ENCODE peak calls at places on chromosomes 7 and 10, in four cellular contexts. One of them, this sample, is unnamed.

GRCh38 chr7:127751062-127751722 is 99.2 kb downstream of the SND1 start:
- DNase-seq in substantia nigra: no peak
- DNase-seq in CD4-positive, alpha-beta memory T cell: no peak
- DNase-seq in heart right ventricle: no peak
- DNase-seq in this sample: no peak

GRCh38 chr7:151864561-151864960 is 12.4 kb downstream of the PRKAG2 start:
- DNase-seq in heart right ventricle: no peak
- DNase-seq in CD4-positive, alpha-beta memory T cell: no peak
- DNase-seq in substantia nigra: no peak
- DNase-seq in this sample: no peak

GRCh38 chr7:116652793-116653192 is 19.2 kb upstream of the MET start:
- DNase-seq in CD4-positive, alpha-beta memory T cell: no peak
- DNase-seq in substantia nigra: no peak
- DNase-seq in heart right ventricle: no peak
- DNase-seq in this sample: no peak

GRCh38 chr7:101362334-101363195 is at the start of gene COL26A1:
- DNase-seq in substantia nigra: no peak
- DNase-seq in heart right ventricle: peak; percentile 10
- DNase-seq in CD4-positive, alpha-beta memory T cell: no peak
- DNase-seq in this sample: no peak

GRCh38 chr7:20330176-20330796 is 414 bp upstream of the ITGB8 start:
- DNase-seq in substantia nigra: peak; percentile 86
- DNase-seq in heart right ventricle: peak; percentile 74
- DNase-seq in CD4-positive, alpha-beta memory T cell: no peak
- DNase-seq in this sample: peak; percentile 93

GRCh38 chr7:108592633-108593277 is 23.1 kb downstream of the DNAJB9 start:
- DNase-seq in substantia nigra: no peak
- DNase-seq in CD4-positive, alpha-beta memory T cell: no peak
- DNase-seq in heart right ventricle: no peak
- DNase-seq in this sample: no peak

GRCh38 chr7:42105541-42106349 is 131.3 kb downstream of the GLI3 start:
- DNase-seq in substantia nigra: no peak
- DNase-seq in heart right ventricle: no peak
- DNase-seq in CD4-positive, alpha-beta memory T cell: no peak
- DNase-seq in this sample: no peak

GRCh38 chr10:3261921-3262320 is 89.3 kb upstream of the PITRM1 start:
- DNase-seq in substantia nigra: no peak
- DNase-seq in CD4-positive, alpha-beta memory T cell: no peak
- DNase-seq in heart right ventricle: no peak
- DNase-seq in this sample: no peak

GRCh38 chr10:33229252-33229943 is 105.1 kb downstream of the NRP1 start:
- DNase-seq in CD4-positive, alpha-beta memory T cell: no peak
- DNase-seq in substantia nigra: no peak
- DNase-seq in heart right ventricle: no peak
- DNase-seq in this sample: no peak

GRCh38 chr7:134787720-134788119 is 8.3 kb downstream of the CALD1 start:
- DNase-seq in CD4-positive, alpha-beta memory T cell: no peak
- DNase-seq in heart right ventricle: no peak
- DNase-seq in substantia nigra: no peak
- DNase-seq in this sample: no peak

GRCh38 chr7:5229451-5230271 is 39.6 kb downstream of the WIPI2 start:
- DNase-seq in CD4-positive, alpha-beta memory T cell: no peak
- DNase-seq in substantia nigra: no peak
- DNase-seq in heart right ventricle: no peak
- DNase-seq in this sample: no peak
- H3K27ac ChIP-seq in CD4-positive, alpha-beta memory T cell: no peak overlapping the region
- H3K27ac ChIP-seq in substantia nigra: no peak overlapping the region
- H3K27ac ChIP-seq in heart right ventricle: no peak overlapping the region
- H3K27ac ChIP-seq in this sample: peak overlapping the region; percentile 63

GRCh38 chr7:28178537-28178936 is 2.1 kb downstream of the JAZF1 start:
- DNase-seq in heart right ventricle: no peak
- DNase-seq in substantia nigra: no peak
- DNase-seq in CD4-positive, alpha-beta memory T cell: no peak
- DNase-seq in this sample: no peak

GRCh38 chr7:28179081-28180030 is 1.2 kb downstream of the JAZF1 start:
- DNase-seq in heart right ventricle: peak; percentile 79
- DNase-seq in CD4-positive, alpha-beta memory T cell: peak; percentile 72
- DNase-seq in substantia nigra: peak; percentile 27
- DNase-seq in this sample: peak; percentile 74

GRCh38 chr7:28180031-28180363 is 598 bp downstream of the JAZF1 start:
- DNase-seq in substantia nigra: no peak
- DNase-seq in CD4-positive, alpha-beta memory T cell: no peak
- DNase-seq in heart right ventricle: no peak
- DNase-seq in this sample: no peak

GRCh38 chr7:28181921-28182517 is 1.4 kb upstream of the JAZF1 start:
- DNase-seq in CD4-positive, alpha-beta memory T cell: no peak
- DNase-seq in heart right ventricle: no peak
- DNase-seq in substantia nigra: no peak
- DNase-seq in this sample: peak; percentile 20

GRCh38 chr7:28180364-28181147 is at the start of gene JAZF1:
- DNase-seq in substantia nigra: peak; percentile 36
- DNase-seq in CD4-positive, alpha-beta memory T cell: peak; percentile 76
- DNase-seq in heart right ventricle: peak; percentile 75
- DNase-seq in this sample: peak; percentile 70
- H3K27ac ChIP-seq in substantia nigra: peak within 1 kb of the TSS; percentile 82
- H3K27ac ChIP-seq in CD4-positive, alpha-beta memory T cell: peak within 1 kb of the TSS; percentile 24
- H3K27ac ChIP-seq in heart right ventricle: peak within 1 kb of the TSS; percentile 86
- H3K27ac ChIP-seq in this sample: peak within 1 kb of the TSS; percentile 75

DNA sequence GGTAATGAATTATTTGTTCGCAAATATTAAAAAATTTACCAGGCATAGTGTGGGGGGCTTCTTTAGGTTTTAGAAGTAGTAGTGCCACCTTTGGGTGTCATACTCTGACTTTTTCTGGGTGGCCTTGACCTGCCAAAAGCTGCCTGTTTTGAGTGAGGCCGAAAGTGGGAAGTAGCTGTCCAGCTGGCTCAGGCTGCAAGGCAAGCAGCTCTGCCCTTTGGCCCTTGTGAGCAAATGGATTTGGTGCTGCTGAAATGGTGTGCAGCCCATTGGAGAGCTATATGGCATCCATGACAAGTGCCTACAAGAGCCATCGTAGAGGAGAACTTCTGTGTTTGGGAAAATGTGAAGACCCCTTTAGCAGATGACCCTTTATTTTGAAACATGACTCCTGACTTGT is 20.2 kb upstream of the ICA1 start:
- DNase-seq in substantia nigra: no peak
- DNase-seq in CD4-positive, alpha-beta memory T cell: no peak
- DNase-seq in heart right ventricle: no peak
- DNase-seq in this sample: no peak
- H3K27ac ChIP-seq in substantia nigra: no peak overlapping the region
- H3K27ac ChIP-seq in CD4-positive, alpha-beta memory T cell: no peak overlapping the region
- H3K27ac ChIP-seq in heart right ventricle: no peak overlapping the region
- H3K27ac ChIP-seq in this sample: no peak overlapping the region

GRCh38 chr10:91022924-91023707 is 102.2 kb upstream of the ANKRD1 start:
- DNase-seq in substantia nigra: peak; percentile 33
- DNase-seq in CD4-positive, alpha-beta memory T cell: no peak
- DNase-seq in heart right ventricle: peak; percentile 24
- DNase-seq in this sample: peak; percentile 51
- H3K27ac ChIP-seq in substantia nigra: peak overlapping the region; percentile 97
- H3K27ac ChIP-seq in CD4-positive, alpha-beta memory T cell: no peak overlapping the region
- H3K27ac ChIP-seq in heart right ventricle: peak overlapping the region; percentile 31
- H3K27ac ChIP-seq in this sample: peak overlapping the region; percentile 99

GRCh38 chr10:73262105-73262730 is 9.8 kb upstream of the MRPS16 start:
- DNase-seq in heart right ventricle: no peak
- DNase-seq in substantia nigra: no peak
- DNase-seq in CD4-positive, alpha-beta memory T cell: no peak
- DNase-seq in this sample: no peak
- H3K27ac ChIP-seq in heart right ventricle: no peak overlapping the region
- H3K27ac ChIP-seq in substantia nigra: no peak overlapping the region
- H3K27ac ChIP-seq in CD4-positive, alpha-beta memory T cell: no peak overlapping the region
- H3K27ac ChIP-seq in this sample: no peak overlapping the region